ENCODE peak calls at places on chromosomes 13 and 19, in six cellular contexts. M is tibial artery; X is neural progenitor cell; U is thoracic aorta; R is CD8-positive, alpha-beta T cell; L is adipocyte. O is an unnamed sample. For H3K27me3, the result is how much of the 10 kb centered on the place peaks cover.

GRCh38 chr19:17070912-17071311 is 4.3 kb downstream of the HAUS8 start:
- DNase-seq in U (no peak), L (no peak), X (no peak), R (no peak), M (no peak), O (no peak)

GRCh38 chr19:45883881-45884681 is 1.9 kb downstream of the IRF2BP1 start:
- DNase-seq in M (no peak), L (no peak), X (no peak), U (no peak), R (no peak), O (no peak)

GRCh38 chr13:93169980-93170379 is 56.6 kb upstream of the GPC6 start:
- DNase-seq in L (peak), M (no peak), X (no peak), U (no peak), R (no peak), O (no peak)

GRCh38 chr13:101018720-101019119 is 344.1 kb upstream of the TMTC4 start:
- DNase-seq in X (no peak), U (no peak), L (peak), R (no peak), M (no peak), O (no peak)

GRCh38 chr13:75790198-75790970 is 154.3 kb downstream of the LMO7 start:
- DNase-seq in U (no peak), L (no peak), R (no peak), X (no peak), M (no peak), O (no peak)

GRCh38 chr13:40102854-40103253 is 447.4 kb downstream of the COG6 start:
- DNase-seq in M (no peak), R (peak), L (no peak), X (no peak), U (no peak), O (no peak)

GRCh38 chr13:97122381-97122996 is 99.6 kb upstream of the MBNL2 start:
- DNase-seq in M (no peak), U (no peak), X (no peak), L (peak), R (no peak), O (no peak)

GRCh38 chr19:6677924-6678689 is 8.1 kb upstream of the TNFSF14 start:
- DNase-seq in L (no peak), M (no peak), U (no peak), X (peak), R (peak), O (no peak)

GRCh38 chr19:58054792-58055482 is 4.1 kb upstream of the ZNF135 start:
- DNase-seq in L (peak), X (peak), U (no peak), M (no peak), R (no peak), O (no peak)

GRCh38 chr13:30936920-30937319 is 4.5 kb downstream of the TEX26 start:
- DNase-seq in U (no peak), R (no peak), L (no peak), M (no peak), X (no peak), O (no peak)

GRCh38 chr19:2540251-2540645 is 64.3 kb downstream of the GADD45B start:
- DNase-seq in L (no peak), M (no peak), X (no peak), U (no peak), R (no peak), O (no peak)

GRCh38 chr19:2543463-2544442 is 67.8 kb downstream of the GADD45B start:
- DNase-seq in X (peak), M (peak), R (peak), L (peak), U (peak), O (no peak)

GRCh38 chr19:2544576-2545415 is 68.9 kb downstream of the GADD45B start:
- DNase-seq in M (no peak), L (no peak), R (no peak), U (no peak), X (no peak), O (no peak)

GRCh38 chr19:2540646-2541454 is 64.9 kb downstream of the GADD45B start:
- DNase-seq in M (peak), X (peak), R (no peak), L (peak), U (peak), O (no peak)

GRCh38 chr19:2542341-2543069 is 66.6 kb downstream of the GADD45B start:
- DNase-seq in U (no peak), L (no peak), X (no peak), M (no peak), R (no peak), O (no peak)
- H3K27me3 ChIP-seq in U (under half), L (under half), X (under half), M (under half), R (under half), O (under half)

GRCh38 chr19:49061000-49061399 is 3.5 kb upstream of the CGB7 start:
- DNase-seq in L (no peak), M (no peak), X (no peak), U (no peak), R (no peak), O (no peak)
- H3K27me3 ChIP-seq in L (under half), M (half or more), X (half or more), U (under half), R (under half), O (half or more)

GRCh38 chr19:33622809-33623511 is 1.2 kb downstream of the CHST8 start:
- DNase-seq in L (no peak), X (peak), R (no peak), M (no peak), U (no peak), O (no peak)
- H3K27me3 ChIP-seq in L (half or more), X (half or more), R (under half), M (half or more), U (under half), O (under half)

GRCh38 chr19:13356185-13356584 is 150.1 kb downstream of the CACNA1A start:
- DNase-seq in M (no peak), U (no peak), L (no peak), X (no peak), R (no peak), O (no peak)
- H3K27me3 ChIP-seq in M (under half), U (under half), L (under half), X (under half), R (under half), O (half or more)

GRCh38 chr19:31574251-31574973 is 225.2 kb upstream of the TSHZ3 start:
- DNase-seq in X (no peak), U (no peak), M (no peak), R (no peak), L (no peak), O (no peak)

GRCh38 chr19:31568724-31569123 is 219.5 kb upstream of the TSHZ3 start:
- DNase-seq in M (no peak), L (no peak), U (no peak), R (no peak), X (no peak), O (no peak)

GRCh38 chr19:31567776-31568175 is 218.5 kb upstream of the TSHZ3 start:
- DNase-seq in M (no peak), X (no peak), U (no peak), R (no peak), L (no peak), O (no peak)

GRCh38 chr19:31570718-31571117 is 221.5 kb upstream of the TSHZ3 start:
- DNase-seq in M (no peak), U (no peak), X (no peak), R (no peak), L (no peak), O (no peak)

GRCh38 chr19:31572671-31573298 is 223.5 kb upstream of the TSHZ3 start:
- DNase-seq in L (no peak), M (no peak), R (no peak), U (no peak), X (peak), O (no peak)
- H3K27me3 ChIP-seq in L (under half), M (under half), R (under half), U (under half), X (under half), O (half or more)

DNA sequence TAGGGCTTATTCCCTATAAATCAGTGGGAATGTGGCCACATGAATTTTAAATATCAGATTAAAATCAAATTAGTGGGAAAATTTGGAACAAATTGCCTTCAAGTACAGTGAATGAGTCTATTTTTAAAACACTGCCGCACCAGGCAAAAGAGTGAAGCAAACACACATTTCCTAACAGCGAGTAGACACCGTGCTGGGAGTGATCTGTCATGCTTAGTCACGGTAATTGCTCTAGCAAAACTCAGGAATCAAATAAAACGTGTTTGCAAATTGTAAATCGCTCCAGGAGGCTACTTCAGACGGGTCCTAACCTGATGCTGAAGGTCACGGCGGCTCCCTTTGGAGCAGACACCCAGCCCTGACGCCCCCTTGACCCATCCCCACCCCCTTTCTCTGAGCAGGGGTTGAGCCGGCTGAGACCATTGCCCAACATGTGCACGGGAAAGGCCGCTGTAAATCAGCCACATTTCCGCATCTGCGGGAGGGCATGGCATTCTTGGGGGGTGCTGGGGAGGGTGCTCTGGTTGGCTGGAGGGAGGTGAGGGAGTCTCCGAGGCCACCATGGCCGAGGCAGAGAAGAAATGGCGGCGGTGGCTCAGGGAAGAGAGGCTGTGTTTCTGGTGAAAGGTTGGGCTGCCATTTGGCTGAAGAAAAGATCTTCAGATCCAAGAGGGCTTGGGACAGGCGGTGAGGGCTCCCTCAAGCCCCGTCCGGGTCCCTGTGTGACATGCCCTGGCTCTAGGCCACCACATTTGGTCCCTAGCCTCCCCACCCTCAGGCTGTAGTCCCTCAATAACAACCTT is 8.9 kb downstream of the CEBPA start:
- DNase-seq in L (peak), M (no peak), R (no peak), X (no peak), U (no peak), O (no peak)
- H3K27me3 ChIP-seq in L (under half), M (under half), R (under half), X (under half), U (under half), O (half or more)

GRCh38 chr13:99962242-99962641 is 9.3 kb downstream of the ZIC5 start:
- DNase-seq in R (no peak), L (no peak), U (no peak), M (no peak), X (no peak), O (no peak)

GRCh38 chr13:99967498-99967883 is 4.1 kb downstream of the ZIC5 start:
- DNase-seq in X (peak), L (no peak), R (no peak), M (no peak), U (no peak), O (no peak)

GRCh38 chr13:99963832-99964339 is 7.7 kb downstream of the ZIC5 start:
- DNase-seq in L (no peak), X (no peak), R (no peak), M (no peak), U (no peak), O (no peak)

GRCh38 chr13:99967884-99968520 is 3.6 kb downstream of the ZIC5 start:
- DNase-seq in L (no peak), X (peak), U (no peak), R (no peak), M (no peak), O (no peak)

GRCh38 chr13:99965329-99966000 is 6.1 kb downstream of the ZIC5 start:
- DNase-seq in U (no peak), M (no peak), R (no peak), X (no peak), L (no peak), O (no peak)
- H3K27me3 ChIP-seq in U (under half), M (half or more), R (under half), X (under half), L (half or more), O (under half)

GRCh38 chr19:1809663-1810062 is 2.4 kb downstream of the ATP8B3 start:
- DNase-seq in M (no peak), U (no peak), R (no peak), L (no peak), X (no peak), O (no peak)
- H3K27me3 ChIP-seq in M (under half), U (under half), R (under half), L (under half), X (under half), O (half or more)

GRCh38 chr19:1286451-1286858 is 782 bp downstream of the EFNA2 start:
- DNase-seq in U (no peak), L (no peak), R (no peak), M (no peak), X (no peak), O (no peak)

GRCh38 chr19:1286859-1287621 is 1.4 kb downstream of the EFNA2 start:
- DNase-seq in X (no peak), M (no peak), R (no peak), U (no peak), L (no peak), O (no peak)

GRCh38 chr19:1284293-1284978 is 1.2 kb upstream of the EFNA2 start:
- DNase-seq in X (no peak), L (no peak), R (no peak), U (no peak), M (no peak), O (no peak)

GRCh38 chr19:1284979-1285736 is 515 bp upstream of the EFNA2 start:
- DNase-seq in M (no peak), R (no peak), X (peak), U (no peak), L (no peak), O (no peak)

DNA sequence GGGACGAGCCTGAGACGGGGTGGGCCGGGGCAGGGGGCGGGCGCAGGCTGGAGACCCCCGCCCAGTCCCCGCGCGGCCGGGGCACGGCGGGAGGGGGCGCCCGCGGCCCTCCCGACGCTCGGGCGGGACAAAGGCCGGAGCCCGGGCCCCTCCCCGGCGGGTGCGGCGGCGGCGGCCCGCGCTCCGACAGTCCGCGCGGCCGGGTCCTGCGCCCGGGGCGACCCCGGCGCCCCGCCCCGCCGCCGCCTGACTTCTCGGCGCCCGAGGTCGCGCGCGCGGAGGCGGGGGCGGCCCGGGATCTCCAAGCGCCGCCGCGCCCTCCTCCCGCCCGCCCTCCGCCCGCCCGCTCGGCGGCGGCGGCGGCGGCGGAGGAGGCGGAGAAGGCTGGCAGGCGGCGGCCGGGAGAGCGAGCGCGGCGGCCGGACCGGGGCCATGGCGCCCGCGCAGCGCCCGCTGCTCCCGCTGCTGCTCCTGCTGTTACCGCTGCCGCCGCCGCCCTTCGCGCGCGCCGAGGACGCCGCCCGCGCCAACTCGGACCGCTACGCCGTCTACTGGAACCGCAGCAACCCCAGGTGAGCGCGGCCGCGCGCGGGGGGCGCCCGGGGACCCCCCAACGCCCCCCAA is at the start of gene EFNA2:
- DNase-seq in U (no peak), L (peak), M (no peak), R (no peak), X (peak), O (no peak)
- H3K27me3 ChIP-seq in U (under half), L (half or more), M (half or more), R (under half), X (under half), O (half or more)

GRCh38 chr19:42628411-42629135 is 33.8 kb upstream of the CEACAM8 start:
- DNase-seq in R (no peak), U (no peak), L (no peak), X (no peak), M (no peak), O (peak)

GRCh38 chr19:42627916-42628315 is 33.2 kb upstream of the CEACAM8 start:
- DNase-seq in X (no peak), U (no peak), L (no peak), R (no peak), M (no peak), O (no peak)

GRCh38 chr19:42629191-42629590 is 34.5 kb upstream of the CEACAM8 start:
- DNase-seq in M (no peak), R (no peak), U (no peak), L (no peak), X (no peak), O (no peak)

DNA sequence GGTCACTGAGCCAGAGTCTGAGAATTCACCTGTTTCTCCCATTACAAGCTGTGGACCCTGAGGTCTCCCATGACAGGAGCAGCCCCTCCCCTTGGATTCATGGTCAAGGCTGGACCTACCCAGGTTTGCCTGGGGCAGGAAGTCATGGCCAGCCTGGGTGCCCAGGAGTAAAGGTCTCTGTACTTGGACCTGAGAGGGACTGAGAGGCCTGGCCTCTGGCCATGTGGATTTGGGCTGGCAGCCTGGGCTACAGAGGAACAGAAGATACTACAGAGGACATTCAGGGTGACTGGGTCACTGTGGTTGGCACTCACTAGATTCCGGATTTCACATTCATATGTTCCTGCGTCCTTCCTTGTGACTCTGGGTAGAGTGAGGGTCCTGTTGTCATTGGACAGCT is 31.5 kb upstream of the CEACAM8 start:
- DNase-seq in L (no peak), X (no peak), R (no peak), M (no peak), U (no peak), O (no peak)
- H3K27me3 ChIP-seq in L (under half), X (under half), R (under half), M (under half), U (under half), O (under half)